ENCODE peak calls at places on chromosomes 11 and 22, in five cellular contexts. J is HepG2, H is H1, A is K562, T is A549. I is an unnamed sample.

GRCh38 chr11:55732936-55733335 is 40.3 kb upstream of the OR5D13 start:
- DNase-seq in J (no peak), A (no peak), T (no peak), H (no peak), I (no peak)

GRCh38 chr11:46393759-46394158 is 2.2 kb upstream of the CHRM4 start:
- DNase-seq in H (no peak), A (no peak), T (no peak), J (no peak), I (no peak)

GRCh38 chr11:18313985-18314763 is 7.8 kb downstream of the HPS5 start:
- DNase-seq in J (no peak), A (no peak), T (peak), H (no peak), I (no peak)

GRCh38 chr11:20015529-20016427 is 144.5 kb downstream of the DBX1 start:
- DNase-seq in T (peak), J (no peak), A (no peak), H (no peak), I (no peak)

GRCh38 chr22:26464312-26464711 is 19.3 kb downstream of the HPS4 start:
- DNase-seq in H (no peak), A (no peak), T (no peak), J (no peak), I (no peak)

GRCh38 chr11:114846040-114846791 is 167.9 kb downstream of the NXPE2 start:
- DNase-seq in H (no peak), A (no peak), T (peak), J (no peak), I (no peak)

GRCh38 chr11:131877246-131877645 is 506.8 kb downstream of the NTM start:
- DNase-seq in T (no peak), H (no peak), J (no peak), A (no peak), I (no peak)

GRCh38 chr22:46652081-46652929 is 32.1 kb downstream of the GRAMD4 start:
- DNase-seq in T (peak), A (peak), J (peak), H (no peak), I (no peak)

GRCh38 chr11:2928605-2929510 is at the start of gene PHLDA2:
- DNase-seq in A (peak), J (no peak), T (peak), H (peak), I (peak)

GRCh38 chr11:44192701-44193100 is 97.2 kb downstream of the EXT2 start:
- DNase-seq in H (no peak), J (no peak), T (no peak), A (no peak), I (no peak)

GRCh38 chr11:79434263-79434662 is 6.6 kb downstream of the TENM4 start:
- DNase-seq in H (no peak), T (no peak), J (no peak), A (no peak), I (no peak)

DNA sequence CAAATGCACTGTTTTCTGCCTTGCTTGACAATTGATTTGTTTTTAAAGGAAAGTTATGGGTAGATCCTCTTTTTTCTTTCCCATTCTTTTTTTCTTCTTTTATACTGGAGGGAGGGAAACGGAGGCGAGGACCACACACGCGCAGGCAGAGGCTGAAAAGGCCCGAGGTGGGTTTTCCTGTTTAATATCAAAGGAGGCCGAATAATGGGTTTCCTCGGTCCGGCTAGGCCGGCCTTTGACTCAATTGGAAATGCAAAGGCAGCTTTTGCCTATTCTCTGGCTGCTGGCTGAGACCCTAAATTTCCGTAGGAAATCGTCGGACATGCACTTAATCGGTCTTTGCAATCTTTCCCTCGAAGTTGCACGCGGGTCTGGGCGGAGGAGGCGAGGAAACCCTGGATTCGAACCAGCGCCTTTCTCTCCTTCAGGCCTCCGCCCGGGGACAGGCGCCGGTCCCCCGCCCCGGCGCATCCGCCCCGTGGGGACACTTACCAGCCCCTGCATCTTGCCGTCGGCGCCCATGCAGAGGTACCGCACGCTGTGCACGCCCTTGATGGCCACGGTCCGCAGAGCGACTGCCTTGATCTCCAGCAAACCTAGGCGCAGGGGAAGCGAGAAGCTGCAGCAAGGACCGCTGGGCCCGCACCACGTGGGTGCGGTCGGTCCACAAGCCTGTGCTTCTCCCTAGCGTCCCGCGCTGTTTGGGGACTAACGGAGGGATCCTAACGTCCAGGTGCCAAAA is 882 bp downstream of the FGF19 start:
- DNase-seq in H (peak), A (no peak), T (no peak), J (no peak), I (peak)
- TF ChIP-seq JUN in H (no peak), A (no peak), T (no peak), J (no peak), I (peak)

GRCh38 chr11:1589996-1590395 is 4.9 kb upstream of the KRTAP5-1 start:
- DNase-seq in T (no peak), J (no peak), A (no peak), H (no peak), I (no peak)

GRCh38 chr11:1581976-1582375 is 3.1 kb downstream of the KRTAP5-1 start:
- DNase-seq in H (no peak), T (no peak), A (no peak), J (no peak), I (no peak)

GRCh38 chr11:1586699-1587098 is 1.6 kb upstream of the KRTAP5-1 start:
- DNase-seq in T (no peak), A (no peak), H (no peak), J (no peak), I (no peak)
- TF ChIP-seq JUN in T (no peak), A (no peak), H (no peak), J (no peak), I (no peak)

DNA sequence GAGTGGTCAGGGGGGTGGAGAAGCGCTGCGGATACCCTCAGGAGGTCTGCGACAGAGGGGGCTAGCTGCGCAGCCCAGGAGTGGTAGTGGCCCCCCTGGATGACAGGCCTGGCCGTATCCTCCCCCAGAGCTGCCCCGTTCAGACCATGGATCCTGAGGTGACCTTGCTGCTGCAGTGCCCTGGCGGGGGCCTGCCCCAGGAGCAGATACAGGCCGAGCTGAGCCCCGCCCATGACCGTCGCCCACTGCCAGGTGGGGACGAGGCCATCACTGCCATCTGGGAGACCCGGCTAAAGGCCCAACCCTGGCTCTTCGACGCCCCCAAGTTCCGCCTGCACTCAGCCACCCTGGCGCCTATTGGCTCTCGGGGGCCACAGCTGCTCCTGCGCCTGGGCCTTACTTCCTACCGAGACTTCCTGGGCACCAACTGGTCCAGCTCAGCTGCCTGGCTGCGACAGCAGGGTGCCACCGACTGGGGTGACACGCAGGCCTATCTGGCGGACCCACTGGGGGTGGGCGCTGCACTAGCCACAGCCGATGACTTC is 505 bp downstream of the NUDT22 start:
- DNase-seq in J (peak), T (no peak), A (peak), H (no peak), I (no peak)
- TF ChIP-seq JUN in J (no peak), T (no peak), A (no peak), H (no peak), I (no peak)

GRCh38 chr11:67698247-67698646 is 23.8 kb upstream of the ALDH3B2 start:
- DNase-seq in J (peak), H (peak), T (peak), A (peak), I (no peak)
- TF ChIP-seq JUN in J (no peak), H (no peak), T (no peak), A (no peak), I (no peak)

DNA sequence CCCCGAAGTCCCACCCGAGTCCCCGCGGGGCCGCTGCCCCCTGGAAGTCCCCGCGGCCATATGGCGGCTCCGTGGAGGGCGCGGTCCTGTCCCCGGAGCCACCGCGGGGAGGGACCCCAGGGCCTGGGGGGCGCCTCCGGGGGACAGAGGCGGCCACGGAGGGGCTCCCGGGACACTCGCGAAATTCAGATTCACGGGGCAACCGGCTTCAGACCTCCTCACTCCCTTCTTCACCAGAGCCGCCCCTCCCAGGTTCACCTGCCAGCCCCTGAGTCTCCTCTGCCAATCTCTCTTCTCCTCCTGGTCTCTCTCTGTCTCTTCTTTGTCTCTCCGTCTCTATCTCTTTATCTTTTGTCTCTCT is 28.2 kb upstream of the TOLLIP start:
- DNase-seq in H (no peak), J (no peak), A (no peak), T (no peak), I (no peak)
- TF ChIP-seq JUN in H (no peak), J (no peak), A (no peak), T (no peak), I (no peak)

DNA sequence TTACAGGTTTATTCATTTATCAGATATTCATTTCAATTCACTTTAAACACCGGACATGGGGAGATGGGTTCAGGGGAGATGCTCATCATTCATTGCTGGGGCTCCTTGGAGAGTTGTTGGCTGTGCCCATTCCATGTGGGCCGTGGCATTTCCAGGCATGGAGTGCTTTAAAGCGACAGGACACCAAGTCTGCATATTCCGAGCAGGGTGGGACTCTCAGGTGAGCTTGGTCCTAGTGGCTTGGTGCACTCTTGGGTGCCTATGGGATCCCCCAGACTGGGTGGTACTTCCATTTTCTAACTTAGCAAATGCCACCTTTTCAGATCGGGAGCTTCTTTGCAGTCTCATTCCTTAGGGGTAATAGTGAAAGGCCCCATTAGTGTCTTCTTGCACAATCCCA is 619.5 kb upstream of the CADM1 start:
- DNase-seq in T (no peak), A (no peak), J (no peak), H (peak), I (no peak)
- TF ChIP-seq JUN in T (no peak), A (no peak), J (no peak), H (no peak), I (no peak)

GRCh38 chr11:127656266-127656879 is 655.8 kb upstream of the KIRREL3 start:
- DNase-seq in T (no peak), J (no peak), A (no peak), H (no peak), I (no peak)
- TF ChIP-seq JUN in T (no peak), J (no peak), A (no peak), H (no peak), I (no peak)

GRCh38 chr11:67262731-67263675 is 3.3 kb upstream of the GRK2 start:
- DNase-seq in T (peak), H (peak), A (peak), J (peak), I (peak)
- TF ChIP-seq JUN in T (no peak), H (no peak), A (peak), J (no peak), I (no peak)

GRCh38 chr11:35087648-35088047 is 51.3 kb upstream of the CD44 start:
- DNase-seq in J (no peak), T (no peak), A (no peak), H (no peak), I (no peak)
- TF ChIP-seq JUN in J (no peak), T (no peak), A (no peak), H (no peak), I (no peak)

GRCh38 chr11:105673089-105673488 is 63.2 kb downstream of the GRIA4 start:
- DNase-seq in A (peak), H (peak), T (peak), J (peak), I (peak)
- TF ChIP-seq JUN in A (no peak), H (no peak), T (no peak), J (no peak), I (no peak)

I was measured in WTC11.